ENCODE peak calls at places on chromosomes 5 and 9, in eight cellular contexts. One of them, this sample, is unnamed.

GRCh38 chr5:139251281-139251687 is 42.3 kb upstream of the MATR3 start:
- DNase-seq in GM04504: no peak
- DNase-seq in NCI-H524: no peak
- DNase-seq in activated CD4-positive, alpha-beta T cell treated with anti-CD3 and anti-CD28 coated beads for 24 hours: no peak
- DNase-seq in HFFc6: no peak
- DNase-seq in MV-4-11: no peak
- DNase-seq in IMR-90: no peak
- DNase-seq in A549: no peak
- DNase-seq in this sample: peak; percentile 67

GRCh38 chr9:22214021-22214420 is 204.9 kb upstream of the CDKN2B start:
- DNase-seq in A549: no peak
- DNase-seq in IMR-90: no peak
- DNase-seq in NCI-H524: no peak
- DNase-seq in activated CD4-positive, alpha-beta T cell treated with anti-CD3 and anti-CD28 coated beads for 24 hours: no peak
- DNase-seq in HFFc6: peak; percentile 16
- DNase-seq in MV-4-11: no peak
- DNase-seq in GM04504: no peak
- DNase-seq in this sample: no peak

GRCh38 chr5:1220831-1221230 is 4.3 kb upstream of the SLC6A18 start:
- DNase-seq in GM04504: no peak
- DNase-seq in IMR-90: no peak
- DNase-seq in HFFc6: no peak
- DNase-seq in activated CD4-positive, alpha-beta T cell treated with anti-CD3 and anti-CD28 coated beads for 24 hours: no peak
- DNase-seq in A549: no peak
- DNase-seq in MV-4-11: no peak
- DNase-seq in NCI-H524: peak; percentile 92
- DNase-seq in this sample: no peak

GRCh38 chr9:38414040-38414723 is 10.1 kb downstream of the IGFBPL1 start:
- DNase-seq in HFFc6: no peak
- DNase-seq in activated CD4-positive, alpha-beta T cell treated with anti-CD3 and anti-CD28 coated beads for 24 hours: no peak
- DNase-seq in A549: no peak
- DNase-seq in NCI-H524: peak; percentile 99
- DNase-seq in IMR-90: no peak
- DNase-seq in MV-4-11: no peak
- DNase-seq in GM04504: no peak
- DNase-seq in this sample: no peak

GRCh38 chr5:65482727-65483473 is 1.2 kb upstream of the ADAMTS6 start:
- DNase-seq in IMR-90: peak; percentile 69
- DNase-seq in HFFc6: peak; percentile 46
- DNase-seq in activated CD4-positive, alpha-beta T cell treated with anti-CD3 and anti-CD28 coated beads for 24 hours: no peak
- DNase-seq in MV-4-11: no peak
- DNase-seq in NCI-H524: peak; percentile 41
- DNase-seq in A549: peak; percentile 7
- DNase-seq in GM04504: peak; percentile 25
- DNase-seq in this sample: peak; percentile 26

GRCh38 chr5:177025139-177025538 is 2.6 kb downstream of the ZNF346 start:
- DNase-seq in MV-4-11: no peak
- DNase-seq in HFFc6: no peak
- DNase-seq in NCI-H524: no peak
- DNase-seq in IMR-90: no peak
- DNase-seq in GM04504: no peak
- DNase-seq in A549: no peak
- DNase-seq in activated CD4-positive, alpha-beta T cell treated with anti-CD3 and anti-CD28 coated beads for 24 hours: no peak
- DNase-seq in this sample: no peak

GRCh38 chr9:127531676-127532075 is 80.4 kb downstream of the LRSAM1 start:
- DNase-seq in HFFc6: no peak
- DNase-seq in GM04504: no peak
- DNase-seq in NCI-H524: no peak
- DNase-seq in IMR-90: no peak
- DNase-seq in MV-4-11: no peak
- DNase-seq in activated CD4-positive, alpha-beta T cell treated with anti-CD3 and anti-CD28 coated beads for 24 hours: no peak
- DNase-seq in A549: no peak
- DNase-seq in this sample: no peak

GRCh38 chr5:14185336-14186131 is 42.4 kb downstream of the TRIO start:
- DNase-seq in NCI-H524: peak; percentile 53
- DNase-seq in IMR-90: peak; percentile 77
- DNase-seq in GM04504: no peak
- DNase-seq in A549: peak; percentile 77
- DNase-seq in MV-4-11: no peak
- DNase-seq in activated CD4-positive, alpha-beta T cell treated with anti-CD3 and anti-CD28 coated beads for 24 hours: no peak
- DNase-seq in HFFc6: peak; percentile 80
- DNase-seq in this sample: no peak

GRCh38 chr5:27318701-27319100 is 280.3 kb upstream of the CDH9 start:
- DNase-seq in HFFc6: no peak
- DNase-seq in MV-4-11: no peak
- DNase-seq in activated CD4-positive, alpha-beta T cell treated with anti-CD3 and anti-CD28 coated beads for 24 hours: no peak
- DNase-seq in GM04504: no peak
- DNase-seq in NCI-H524: no peak
- DNase-seq in IMR-90: peak; percentile 68
- DNase-seq in A549: no peak
- DNase-seq in this sample: no peak

GRCh38 chr5:31173621-31174020 is 19.9 kb upstream of the CDH6 start:
- DNase-seq in MV-4-11: no peak
- DNase-seq in GM04504: no peak
- DNase-seq in IMR-90: no peak
- DNase-seq in A549: no peak
- DNase-seq in HFFc6: no peak
- DNase-seq in activated CD4-positive, alpha-beta T cell treated with anti-CD3 and anti-CD28 coated beads for 24 hours: no peak
- DNase-seq in NCI-H524: no peak
- DNase-seq in this sample: no peak

GRCh38 chr9:441131-441530 is 226.5 kb downstream of the DOCK8 start:
- DNase-seq in MV-4-11: no peak
- DNase-seq in IMR-90: no peak
- DNase-seq in activated CD4-positive, alpha-beta T cell treated with anti-CD3 and anti-CD28 coated beads for 24 hours: no peak
- DNase-seq in HFFc6: no peak
- DNase-seq in NCI-H524: no peak
- DNase-seq in A549: no peak
- DNase-seq in GM04504: no peak
- DNase-seq in this sample: no peak

GRCh38 chr9:90724112-90724511 is 77.5 kb upstream of the SYK start:
- DNase-seq in GM04504: no peak
- DNase-seq in IMR-90: no peak
- DNase-seq in A549: no peak
- DNase-seq in HFFc6: no peak
- DNase-seq in NCI-H524: no peak
- DNase-seq in MV-4-11: no peak
- DNase-seq in activated CD4-positive, alpha-beta T cell treated with anti-CD3 and anti-CD28 coated beads for 24 hours: no peak
- DNase-seq in this sample: no peak

GRCh38 chr5:51376504-51376903 is 6.7 kb upstream of the ISL1 start:
- DNase-seq in GM04504: no peak
- DNase-seq in activated CD4-positive, alpha-beta T cell treated with anti-CD3 and anti-CD28 coated beads for 24 hours: no peak
- DNase-seq in A549: no peak
- DNase-seq in NCI-H524: no peak
- DNase-seq in IMR-90: no peak
- DNase-seq in MV-4-11: no peak
- DNase-seq in HFFc6: no peak
- DNase-seq in this sample: no peak

GRCh38 chr9:17623965-17624364 is 45.1 kb downstream of the SH3GL2 start:
- DNase-seq in A549: no peak
- DNase-seq in MV-4-11: no peak
- DNase-seq in GM04504: no peak
- DNase-seq in HFFc6: no peak
- DNase-seq in IMR-90: no peak
- DNase-seq in activated CD4-positive, alpha-beta T cell treated with anti-CD3 and anti-CD28 coated beads for 24 hours: no peak
- DNase-seq in NCI-H524: no peak
- DNase-seq in this sample: no peak

GRCh38 chr5:143262393-143263174 is 140.9 kb downstream of the NR3C1 start:
- DNase-seq in A549: peak; percentile 71
- DNase-seq in GM04504: peak; percentile 57
- DNase-seq in IMR-90: peak; percentile 99
- DNase-seq in activated CD4-positive, alpha-beta T cell treated with anti-CD3 and anti-CD28 coated beads for 24 hours: no peak
- DNase-seq in NCI-H524: no peak
- DNase-seq in HFFc6: peak; percentile 85
- DNase-seq in MV-4-11: peak; percentile 67
- DNase-seq in this sample: no peak

GRCh38 chr9:87383341-87384150 is 114.1 kb upstream of the DAPK1 start:
- DNase-seq in NCI-H524: no peak
- DNase-seq in activated CD4-positive, alpha-beta T cell treated with anti-CD3 and anti-CD28 coated beads for 24 hours: no peak
- DNase-seq in GM04504: no peak
- DNase-seq in HFFc6: no peak
- DNase-seq in A549: no peak
- DNase-seq in IMR-90: no peak
- DNase-seq in MV-4-11: no peak
- DNase-seq in this sample: no peak

GRCh38 chr9:97615439-97616072 is 17.6 kb downstream of the TSTD2 start:
- DNase-seq in NCI-H524: peak; percentile 73
- DNase-seq in GM04504: peak; percentile 33
- DNase-seq in A549: peak; percentile 64
- DNase-seq in IMR-90: peak; percentile 54
- DNase-seq in activated CD4-positive, alpha-beta T cell treated with anti-CD3 and anti-CD28 coated beads for 24 hours: peak; percentile 25
- DNase-seq in HFFc6: peak; percentile 45
- DNase-seq in MV-4-11: peak; percentile 50
- DNase-seq in this sample: peak; percentile 65

GRCh38 chr5:78816143-78816765 is 167.7 kb upstream of the LHFPL2 start:
- DNase-seq in IMR-90: peak; percentile 28
- DNase-seq in MV-4-11: no peak
- DNase-seq in activated CD4-positive, alpha-beta T cell treated with anti-CD3 and anti-CD28 coated beads for 24 hours: no peak
- DNase-seq in NCI-H524: no peak
- DNase-seq in A549: no peak
- DNase-seq in HFFc6: no peak
- DNase-seq in GM04504: no peak
- DNase-seq in this sample: no peak

GRCh38 chr5:154178661-154179060 is 11.9 kb upstream of the GALNT10 start:
- DNase-seq in IMR-90: no peak
- DNase-seq in MV-4-11: no peak
- DNase-seq in A549: no peak
- DNase-seq in activated CD4-positive, alpha-beta T cell treated with anti-CD3 and anti-CD28 coated beads for 24 hours: no peak
- DNase-seq in GM04504: no peak
- DNase-seq in NCI-H524: no peak
- DNase-seq in HFFc6: no peak
- DNase-seq in this sample: no peak

GRCh38 chr9:32551491-32552049 is 557 bp upstream of the SMIM27 start:
- DNase-seq in MV-4-11: peak; percentile 39
- DNase-seq in IMR-90: peak; percentile 36
- DNase-seq in A549: peak; percentile 30
- DNase-seq in HFFc6: no peak
- DNase-seq in activated CD4-positive, alpha-beta T cell treated with anti-CD3 and anti-CD28 coated beads for 24 hours: peak; percentile 27
- DNase-seq in NCI-H524: peak; percentile 48
- DNase-seq in GM04504: no peak
- DNase-seq in this sample: peak; percentile 64

GRCh38 chr9:95098391-95098921 is 219.1 kb downstream of the FANCC start:
- DNase-seq in MV-4-11: no peak
- DNase-seq in IMR-90: no peak
- DNase-seq in NCI-H524: no peak
- DNase-seq in GM04504: no peak
- DNase-seq in HFFc6: no peak
- DNase-seq in A549: no peak
- DNase-seq in activated CD4-positive, alpha-beta T cell treated with anti-CD3 and anti-CD28 coated beads for 24 hours: no peak
- DNase-seq in this sample: no peak

GRCh38 chr5:82413302-82414042 is 135.3 kb upstream of the RPS23 start:
- DNase-seq in HFFc6: peak; percentile 82
- DNase-seq in NCI-H524: no peak
- DNase-seq in A549: no peak
- DNase-seq in GM04504: peak; percentile 92
- DNase-seq in MV-4-11: peak; percentile 86
- DNase-seq in activated CD4-positive, alpha-beta T cell treated with anti-CD3 and anti-CD28 coated beads for 24 hours: no peak
- DNase-seq in IMR-90: peak; percentile 83
- DNase-seq in this sample: no peak

GRCh38 chr5:162174358-162174757 is 106.8 kb downstream of the GABRG2 start:
- DNase-seq in A549: no peak
- DNase-seq in GM04504: no peak
- DNase-seq in MV-4-11: peak; percentile 79
- DNase-seq in activated CD4-positive, alpha-beta T cell treated with anti-CD3 and anti-CD28 coated beads for 24 hours: no peak
- DNase-seq in IMR-90: no peak
- DNase-seq in NCI-H524: no peak
- DNase-seq in HFFc6: no peak
- DNase-seq in this sample: no peak

GRCh38 chr5:6634327-6634713 is 1.1 kb downstream of the SRD5A1 start:
- DNase-seq in HFFc6: no peak
- DNase-seq in IMR-90: no peak
- DNase-seq in A549: no peak
- DNase-seq in activated CD4-positive, alpha-beta T cell treated with anti-CD3 and anti-CD28 coated beads for 24 hours: no peak
- DNase-seq in NCI-H524: peak; percentile 17
- DNase-seq in MV-4-11: peak; percentile 67
- DNase-seq in GM04504: no peak
- DNase-seq in this sample: peak; percentile 49

GRCh38 chr5:12162863-12163262 is 258.6 kb upstream of the CTNND2 start:
- DNase-seq in activated CD4-positive, alpha-beta T cell treated with anti-CD3 and anti-CD28 coated beads for 24 hours: no peak
- DNase-seq in IMR-90: no peak
- DNase-seq in A549: no peak
- DNase-seq in GM04504: no peak
- DNase-seq in HFFc6: no peak
- DNase-seq in MV-4-11: no peak
- DNase-seq in NCI-H524: no peak
- DNase-seq in this sample: no peak

GRCh38 chr5:81842795-81843377 is 92.0 kb upstream of the SSBP2 start:
- DNase-seq in IMR-90: no peak
- DNase-seq in activated CD4-positive, alpha-beta T cell treated with anti-CD3 and anti-CD28 coated beads for 24 hours: no peak
- DNase-seq in NCI-H524: no peak
- DNase-seq in A549: no peak
- DNase-seq in MV-4-11: no peak
- DNase-seq in HFFc6: no peak
- DNase-seq in GM04504: no peak
- DNase-seq in this sample: no peak

GRCh38 chr9:37036237-37037136 is 2.4 kb upstream of the PAX5 start:
- DNase-seq in GM04504: no peak
- DNase-seq in IMR-90: peak; percentile 12
- DNase-seq in MV-4-11: peak; percentile 11
- DNase-seq in HFFc6: no peak
- DNase-seq in activated CD4-positive, alpha-beta T cell treated with anti-CD3 and anti-CD28 coated beads for 24 hours: no peak
- DNase-seq in A549: no peak
- DNase-seq in NCI-H524: peak; percentile 67
- DNase-seq in this sample: peak; percentile 88

GRCh38 chr9:12065050-12065449 is 628.1 kb upstream of the TYRP1 start:
- DNase-seq in IMR-90: no peak
- DNase-seq in NCI-H524: no peak
- DNase-seq in GM04504: no peak
- DNase-seq in A549: no peak
- DNase-seq in MV-4-11: no peak
- DNase-seq in HFFc6: no peak
- DNase-seq in activated CD4-positive, alpha-beta T cell treated with anti-CD3 and anti-CD28 coated beads for 24 hours: no peak
- DNase-seq in this sample: no peak

GRCh38 chr5:149628846-149629388 is 47.6 kb downstream of the ARHGEF37 start:
- DNase-seq in GM04504: no peak
- DNase-seq in HFFc6: no peak
- DNase-seq in A549: no peak
- DNase-seq in MV-4-11: no peak
- DNase-seq in IMR-90: no peak
- DNase-seq in activated CD4-positive, alpha-beta T cell treated with anti-CD3 and anti-CD28 coated beads for 24 hours: no peak
- DNase-seq in NCI-H524: no peak
- DNase-seq in this sample: no peak

GRCh38 chr5:67012241-67012640 is 184.4 kb downstream of the CD180 start:
- DNase-seq in HFFc6: no peak
- DNase-seq in activated CD4-positive, alpha-beta T cell treated with anti-CD3 and anti-CD28 coated beads for 24 hours: no peak
- DNase-seq in A549: no peak
- DNase-seq in IMR-90: peak; percentile 58
- DNase-seq in GM04504: no peak
- DNase-seq in NCI-H524: no peak
- DNase-seq in MV-4-11: no peak
- DNase-seq in this sample: no peak

GRCh38 chr5:171459839-171460238 is 40.4 kb downstream of the FGF18 start:
- DNase-seq in activated CD4-positive, alpha-beta T cell treated with anti-CD3 and anti-CD28 coated beads for 24 hours: no peak
- DNase-seq in A549: no peak
- DNase-seq in IMR-90: no peak
- DNase-seq in HFFc6: no peak
- DNase-seq in NCI-H524: no peak
- DNase-seq in MV-4-11: no peak
- DNase-seq in GM04504: no peak
- DNase-seq in this sample: no peak

GRCh38 chr9:98861881-98862501 is 54.5 kb downstream of the GALNT12 start:
- DNase-seq in A549: peak; percentile 52
- DNase-seq in GM04504: peak; percentile 98
- DNase-seq in HFFc6: peak; percentile 95
- DNase-seq in activated CD4-positive, alpha-beta T cell treated with anti-CD3 and anti-CD28 coated beads for 24 hours: no peak
- DNase-seq in IMR-90: peak; percentile 83
- DNase-seq in MV-4-11: peak; percentile 96
- DNase-seq in NCI-H524: peak; percentile 8
- DNase-seq in this sample: no peak

GRCh38 chr5:9524941-9525340 is 20.9 kb downstream of the SEMA5A start:
- DNase-seq in MV-4-11: no peak
- DNase-seq in HFFc6: no peak
- DNase-seq in IMR-90: no peak
- DNase-seq in A549: no peak
- DNase-seq in NCI-H524: no peak
- DNase-seq in activated CD4-positive, alpha-beta T cell treated with anti-CD3 and anti-CD28 coated beads for 24 hours: no peak
- DNase-seq in GM04504: no peak
- DNase-seq in this sample: no peak

GRCh38 chr5:148469446-148470062 is 85.8 kb downstream of the FBXO38 start:
- DNase-seq in NCI-H524: no peak
- DNase-seq in A549: no peak
- DNase-seq in IMR-90: peak; percentile 76
- DNase-seq in MV-4-11: no peak
- DNase-seq in activated CD4-positive, alpha-beta T cell treated with anti-CD3 and anti-CD28 coated beads for 24 hours: no peak
- DNase-seq in GM04504: peak; percentile 28
- DNase-seq in HFFc6: peak; percentile 55
- DNase-seq in this sample: no peak